ENCODE peak calls at places on chromosomes 12 and 14, in eight cellular contexts. One of them, this sample, is unnamed.

GRCh38 chr12:107319536-107320030 is 226.2 kb upstream of the CRY1 start:
- DNase-seq in left cardiac atrium: no peak
- DNase-seq in cardiac muscle cell: no peak
- DNase-seq in progenitor cell of endocrine pancreas: no peak
- DNase-seq in LoVo: no peak
- DNase-seq in NCI-H1105: no peak
- DNase-seq in NCI-H748 treated with DMSO at 0.1 percent for 48 hours: no peak
- DNase-seq in smooth muscle cell of the brain vasculature: no peak
- DNase-seq in this sample: no peak

GRCh38 chr12:119179335-119180021 is 747 bp downstream of the HSPB8 start:
- DNase-seq in left cardiac atrium: peak; percentile 51
- DNase-seq in cardiac muscle cell: peak; percentile 44
- DNase-seq in progenitor cell of endocrine pancreas: peak; percentile 42
- DNase-seq in LoVo: peak; percentile 39
- DNase-seq in NCI-H1105: no peak
- DNase-seq in NCI-H748 treated with DMSO at 0.1 percent for 48 hours: no peak
- DNase-seq in smooth muscle cell of the brain vasculature: no peak
- DNase-seq in this sample: peak; percentile 85

GRCh38 chr12:58425481-58426392 is 484.4 kb downstream of the ATP23 start:
- DNase-seq in left cardiac atrium: peak; percentile 21
- DNase-seq in cardiac muscle cell: peak; percentile 89
- DNase-seq in progenitor cell of endocrine pancreas: no peak
- DNase-seq in LoVo: peak; percentile 91
- DNase-seq in NCI-H1105: no peak
- DNase-seq in NCI-H748 treated with DMSO at 0.1 percent for 48 hours: peak; percentile 81
- DNase-seq in smooth muscle cell of the brain vasculature: peak; percentile 66
- DNase-seq in this sample: peak; percentile 96

GRCh38 chr14:70906785-70907171 is 481 bp upstream of the PCNX1 start:
- DNase-seq in left cardiac atrium: no peak
- DNase-seq in cardiac muscle cell: no peak
- DNase-seq in progenitor cell of endocrine pancreas: no peak
- DNase-seq in LoVo: no peak
- DNase-seq in NCI-H1105: no peak
- DNase-seq in NCI-H748 treated with DMSO at 0.1 percent for 48 hours: peak; percentile 26
- DNase-seq in smooth muscle cell of the brain vasculature: no peak
- DNase-seq in this sample: peak; percentile 34

GRCh38 chr14:51597511-51597920 is 54.2 kb upstream of the FRMD6 start:
- DNase-seq in left cardiac atrium: no peak
- DNase-seq in cardiac muscle cell: no peak
- DNase-seq in progenitor cell of endocrine pancreas: no peak
- DNase-seq in LoVo: no peak
- DNase-seq in NCI-H1105: no peak
- DNase-seq in NCI-H748 treated with DMSO at 0.1 percent for 48 hours: no peak
- DNase-seq in smooth muscle cell of the brain vasculature: no peak
- DNase-seq in this sample: peak; percentile 99

GRCh38 chr14:58082491-58083098 is 69.4 kb downstream of the ARMH4 start:
- DNase-seq in left cardiac atrium: no peak
- DNase-seq in cardiac muscle cell: peak; percentile 84
- DNase-seq in progenitor cell of endocrine pancreas: no peak
- DNase-seq in LoVo: peak; percentile 20
- DNase-seq in NCI-H1105: no peak
- DNase-seq in NCI-H748 treated with DMSO at 0.1 percent for 48 hours: no peak
- DNase-seq in smooth muscle cell of the brain vasculature: peak; percentile 62
- DNase-seq in this sample: peak; percentile 95

GRCh38 chr12:48602192-48602989 is 32.5 kb upstream of the LALBA start:
- DNase-seq in left cardiac atrium: no peak
- DNase-seq in cardiac muscle cell: no peak
- DNase-seq in progenitor cell of endocrine pancreas: no peak
- DNase-seq in LoVo: peak; percentile 59
- DNase-seq in NCI-H1105: peak; percentile 2
- DNase-seq in NCI-H748 treated with DMSO at 0.1 percent for 48 hours: peak; percentile 61
- DNase-seq in smooth muscle cell of the brain vasculature: no peak
- DNase-seq in this sample: no peak

GRCh38 chr14:96065661-96066459 is 26.7 kb downstream of the C14orf132 start:
- DNase-seq in left cardiac atrium: no peak
- DNase-seq in cardiac muscle cell: no peak
- DNase-seq in progenitor cell of endocrine pancreas: no peak
- DNase-seq in LoVo: no peak
- DNase-seq in NCI-H1105: no peak
- DNase-seq in NCI-H748 treated with DMSO at 0.1 percent for 48 hours: no peak
- DNase-seq in smooth muscle cell of the brain vasculature: no peak
- DNase-seq in this sample: no peak

GRCh38 chr12:128856035-128856790 is 2.9 kb downstream of the GLT1D1 start:
- DNase-seq in left cardiac atrium: no peak
- DNase-seq in cardiac muscle cell: no peak
- DNase-seq in progenitor cell of endocrine pancreas: no peak
- DNase-seq in LoVo: no peak
- DNase-seq in NCI-H1105: no peak
- DNase-seq in NCI-H748 treated with DMSO at 0.1 percent for 48 hours: no peak
- DNase-seq in smooth muscle cell of the brain vasculature: no peak
- DNase-seq in this sample: no peak

GRCh38 chr12:105846331-105846730 is 292.4 kb downstream of the NUAK1 start:
- DNase-seq in left cardiac atrium: no peak
- DNase-seq in cardiac muscle cell: no peak
- DNase-seq in progenitor cell of endocrine pancreas: no peak
- DNase-seq in LoVo: no peak
- DNase-seq in NCI-H1105: no peak
- DNase-seq in NCI-H748 treated with DMSO at 0.1 percent for 48 hours: no peak
- DNase-seq in smooth muscle cell of the brain vasculature: no peak
- DNase-seq in this sample: no peak

GRCh38 chr12:66697404-66697803 is 18.5 kb upstream of the GRIP1 start:
- DNase-seq in left cardiac atrium: no peak
- DNase-seq in cardiac muscle cell: no peak
- DNase-seq in progenitor cell of endocrine pancreas: no peak
- DNase-seq in LoVo: no peak
- DNase-seq in NCI-H1105: no peak
- DNase-seq in NCI-H748 treated with DMSO at 0.1 percent for 48 hours: no peak
- DNase-seq in smooth muscle cell of the brain vasculature: no peak
- DNase-seq in this sample: no peak

GRCh38 chr12:77855548-77855947 is 24.9 kb downstream of the NAV3 start:
- DNase-seq in left cardiac atrium: no peak
- DNase-seq in cardiac muscle cell: no peak
- DNase-seq in progenitor cell of endocrine pancreas: no peak
- DNase-seq in LoVo: no peak
- DNase-seq in NCI-H1105: no peak
- DNase-seq in NCI-H748 treated with DMSO at 0.1 percent for 48 hours: no peak
- DNase-seq in smooth muscle cell of the brain vasculature: no peak
- DNase-seq in this sample: no peak

GRCh38 chr14:55427439-55427838 is 13.0 kb downstream of the TBPL2 start:
- DNase-seq in left cardiac atrium: no peak
- DNase-seq in cardiac muscle cell: no peak
- DNase-seq in progenitor cell of endocrine pancreas: no peak
- DNase-seq in LoVo: peak; percentile 80
- DNase-seq in NCI-H1105: no peak
- DNase-seq in NCI-H748 treated with DMSO at 0.1 percent for 48 hours: no peak
- DNase-seq in smooth muscle cell of the brain vasculature: no peak
- DNase-seq in this sample: no peak

GRCh38 chr14:37864861-37865718 is 269.7 kb downstream of the TTC6 start:
- DNase-seq in left cardiac atrium: no peak
- DNase-seq in cardiac muscle cell: peak; percentile 9
- DNase-seq in progenitor cell of endocrine pancreas: no peak
- DNase-seq in LoVo: no peak
- DNase-seq in NCI-H1105: no peak
- DNase-seq in NCI-H748 treated with DMSO at 0.1 percent for 48 hours: no peak
- DNase-seq in smooth muscle cell of the brain vasculature: no peak
- DNase-seq in this sample: peak; percentile 70

GRCh38 chr12:30417697-30418231 is 277.9 kb downstream of the IPO8 start:
- DNase-seq in left cardiac atrium: no peak
- DNase-seq in cardiac muscle cell: peak; percentile 90
- DNase-seq in progenitor cell of endocrine pancreas: no peak
- DNase-seq in LoVo: no peak
- DNase-seq in NCI-H1105: no peak
- DNase-seq in NCI-H748 treated with DMSO at 0.1 percent for 48 hours: no peak
- DNase-seq in smooth muscle cell of the brain vasculature: no peak
- DNase-seq in this sample: peak; percentile 54

GRCh38 chr12:105233045-105233905 is 2.7 kb downstream of the APPL2 start:
- DNase-seq in left cardiac atrium: no peak
- DNase-seq in cardiac muscle cell: peak; percentile 35
- DNase-seq in progenitor cell of endocrine pancreas: no peak
- DNase-seq in LoVo: no peak
- DNase-seq in NCI-H1105: no peak
- DNase-seq in NCI-H748 treated with DMSO at 0.1 percent for 48 hours: no peak
- DNase-seq in smooth muscle cell of the brain vasculature: no peak
- DNase-seq in this sample: no peak

GRCh38 chr12:112431965-112432364 is 13.2 kb downstream of the PTPN11 start:
- DNase-seq in left cardiac atrium: no peak
- DNase-seq in cardiac muscle cell: no peak
- DNase-seq in progenitor cell of endocrine pancreas: no peak
- DNase-seq in LoVo: no peak
- DNase-seq in NCI-H1105: no peak
- DNase-seq in NCI-H748 treated with DMSO at 0.1 percent for 48 hours: no peak
- DNase-seq in smooth muscle cell of the brain vasculature: no peak
- DNase-seq in this sample: no peak